ENCODE peak calls at places on chromosomes 16 and 17, in seven cellular contexts. B is GM13976, F is heart left ventricle, Q is stomach, C is left ventricle myocardium inferior, N is mesothelial cell of epicardium, R is AG04450. V is an unnamed sample.

GRCh38 chr16:89189358-89190025 is 10.8 kb downstream of the SLC22A31 start:
- DNase-seq in B (no peak), F (peak; percentile 20), Q (no peak), C (no peak), N (peak; percentile 36), R (no peak), V (no peak)

GRCh38 chr17:43418441-43419374 is 19.9 kb downstream of the ARL4D start:
- DNase-seq in B (no peak), F (peak; percentile 77), Q (no peak), C (peak; percentile 38), N (no peak), R (peak; percentile 59), V (no peak)

GRCh38 chr17:2400474-2400866 is 390 bp downstream of the MNT start:
- DNase-seq in B (peak; percentile 59), F (peak; percentile 67), Q (peak; percentile 54), C (peak; percentile 48), N (peak; percentile 73), R (no peak), V (peak; percentile 63)

GRCh38 chr16:73956592-73957495 is 339.8 kb upstream of the PSMD7 start:
- DNase-seq in B (peak; percentile 51), F (peak; percentile 48), Q (peak; percentile 54), C (peak; percentile 43), N (peak; percentile 71), R (peak; percentile 20), V (no peak)

GRCh38 chr17:22692801-22693171 is 1000.5 kb downstream of the KCNJ18 start:
- DNase-seq in B (no peak), F (no peak), Q (no peak), C (no peak), N (no peak), R (no peak), V (no peak)

GRCh38 chr17:4208228-4208627 is 55.6 kb downstream of the ANKFY1 start:
- DNase-seq in B (no peak), F (no peak), Q (no peak), C (no peak), N (no peak), R (no peak), V (no peak)

GRCh38 chr17:37506678-37507077 is 17.0 kb downstream of the DUSP14 start:
- DNase-seq in B (peak; percentile 36), F (no peak), Q (no peak), C (no peak), N (no peak), R (no peak), V (no peak)

GRCh38 chr16:10076037-10076436 is 106.2 kb downstream of the GRIN2A start:
- DNase-seq in B (no peak), F (no peak), Q (no peak), C (no peak), N (no peak), R (no peak), V (no peak)

GRCh38 chr17:16106161-16106891 is 106.7 kb downstream of the TTC19 start:
- DNase-seq in B (no peak), F (no peak), Q (no peak), C (no peak), N (no peak), R (peak; percentile 32), V (no peak)

GRCh38 chr17:30263552-30264333 is 28.0 kb downstream of the BLMH start:
- DNase-seq in B (no peak), F (no peak), Q (no peak), C (no peak), N (no peak), R (no peak), V (no peak)

GRCh38 chr16:65069090-65069489 is 52.8 kb downstream of the CDH11 start:
- DNase-seq in B (no peak), F (no peak), Q (no peak), C (no peak), N (no peak), R (peak; percentile 58), V (no peak)

GRCh38 chr16:67183-67791 is 5.1 kb downstream of the RHBDF1 start:
- DNase-seq in B (no peak), F (no peak), Q (no peak), C (peak; percentile 21), N (no peak), R (no peak), V (no peak)

GRCh38 chr17:11996722-11997146 is 541 bp downstream of the ZNF18 start:
- DNase-seq in B (peak; percentile 49), F (no peak), Q (peak; percentile 44), C (no peak), N (no peak), R (no peak), V (peak; percentile 15)

GRCh38 chr17:18323007-18323406 is 7.9 kb downstream of the SMCR8 start:
- DNase-seq in B (no peak), F (no peak), Q (no peak), C (no peak), N (no peak), R (no peak), V (no peak)
- TF ChIP-seq CTCF in B (no peak), F (no peak), Q (no peak), C (no peak), N (no peak), R (peak; percentile 14), V (no peak)

GRCh38 chr16:8907096-8907495 is 24.9 kb downstream of the LITAFD start:
- DNase-seq in B (no peak), F (no peak), Q (no peak), C (no peak), N (no peak), R (no peak), V (no peak)

GRCh38 chr16:8905795-8906591 is 23.8 kb downstream of the LITAFD start:
- DNase-seq in B (no peak), F (no peak), Q (no peak), C (no peak), N (no peak), R (no peak), V (no peak)

GRCh38 chr16:8903004-8903403 is 20.9 kb downstream of the LITAFD start:
- DNase-seq in B (no peak), F (no peak), Q (no peak), C (no peak), N (no peak), R (no peak), V (no peak)

GRCh38 chr16:8904018-8904430 is 21.9 kb downstream of the LITAFD start:
- DNase-seq in B (no peak), F (no peak), Q (no peak), C (no peak), N (no peak), R (no peak), V (no peak)

GRCh38 chr16:8905168-8905762 is 23.1 kb downstream of the LITAFD start:
- DNase-seq in B (no peak), F (no peak), Q (no peak), C (no peak), N (no peak), R (no peak), V (no peak)
- TF ChIP-seq CTCF in B (peak; percentile 46), F (peak; percentile 38), Q (no peak), C (no peak), N (no peak), R (peak; percentile 62), V (peak; percentile 18)

GRCh38 chr16:1923299-1924034 is 5.3 kb upstream of the HS3ST6 start:
- DNase-seq in B (no peak), F (no peak), Q (no peak), C (no peak), N (peak; percentile 80), R (no peak), V (no peak)
- TF ChIP-seq CTCF in B (peak; percentile 1), F (peak; percentile 12), Q (no peak), C (no peak), N (peak; percentile 66), R (peak; percentile 31), V (no peak)

DNA sequence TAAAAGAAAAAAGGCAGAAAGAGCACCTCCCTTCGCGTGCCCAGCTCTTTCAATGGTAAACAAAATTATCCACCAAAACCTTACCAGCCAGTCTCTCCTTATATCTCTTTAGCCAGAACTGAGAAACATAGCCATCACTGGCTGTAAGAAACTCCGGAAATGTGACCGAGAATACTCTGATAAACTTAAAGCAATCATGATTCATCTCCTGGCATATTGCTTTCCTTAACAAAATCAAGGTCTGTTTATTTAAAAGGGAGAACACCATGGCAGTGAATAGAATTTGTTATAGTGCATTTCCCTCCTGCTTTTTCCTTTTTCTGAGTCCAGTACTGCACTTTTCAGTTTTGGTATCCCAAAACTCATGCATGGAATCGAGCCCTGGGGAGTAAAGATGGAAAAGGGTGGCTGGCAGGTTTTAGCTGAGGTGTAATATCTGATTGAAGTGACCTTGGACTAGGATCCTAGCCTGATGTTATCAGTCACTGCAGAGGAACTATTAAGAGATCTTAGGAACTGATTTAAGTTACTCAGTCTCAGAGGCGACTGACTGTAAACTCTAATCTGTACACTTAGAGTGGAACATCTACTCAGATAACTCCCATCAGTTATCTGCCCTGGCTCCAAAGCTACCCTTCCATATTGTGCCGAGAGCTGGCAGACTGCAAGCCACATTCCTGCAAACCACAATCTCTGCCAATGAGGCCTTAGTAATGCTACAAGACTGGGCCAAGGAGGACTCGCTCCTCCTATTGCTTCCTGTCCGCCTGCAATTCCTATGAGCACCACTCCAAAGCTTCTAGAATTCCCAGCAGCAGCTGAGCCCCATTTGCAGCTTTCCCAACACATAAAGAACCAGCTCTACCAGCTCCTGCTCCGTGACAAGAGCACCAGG is 7.4 kb upstream of the COX10 start:
- DNase-seq in B (no peak), F (peak; percentile 29), Q (no peak), C (no peak), N (no peak), R (peak; percentile 63), V (no peak)
- TF ChIP-seq CTCF in B (no peak), F (no peak), Q (no peak), C (peak; percentile 13), N (no peak), R (peak; percentile 29), V (no peak)

DNA sequence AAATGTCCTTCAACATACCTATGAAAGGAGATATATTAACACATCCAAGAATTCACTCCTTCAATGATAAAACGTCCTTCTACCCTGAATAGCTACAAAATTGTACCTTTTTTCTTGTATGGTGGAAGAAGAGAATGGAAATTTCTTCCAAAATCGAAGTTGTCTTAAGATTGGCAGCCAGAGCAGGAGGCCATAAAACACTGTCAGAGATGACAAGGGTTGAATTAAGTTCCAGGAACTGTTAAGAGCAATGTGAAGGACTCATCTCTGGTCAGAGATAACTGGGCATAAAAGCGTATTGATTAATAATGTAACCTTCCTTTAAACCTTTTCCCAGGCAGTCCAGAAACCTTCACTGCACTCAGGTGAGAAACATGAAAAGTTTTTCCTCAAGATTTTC is 12.9 kb upstream of the TOM1L1 start:
- DNase-seq in B (no peak), F (no peak), Q (no peak), C (no peak), N (no peak), R (no peak), V (no peak)
- TF ChIP-seq CTCF in B (no peak), F (no peak), Q (no peak), C (no peak), N (no peak), R (no peak), V (no peak)

DNA sequence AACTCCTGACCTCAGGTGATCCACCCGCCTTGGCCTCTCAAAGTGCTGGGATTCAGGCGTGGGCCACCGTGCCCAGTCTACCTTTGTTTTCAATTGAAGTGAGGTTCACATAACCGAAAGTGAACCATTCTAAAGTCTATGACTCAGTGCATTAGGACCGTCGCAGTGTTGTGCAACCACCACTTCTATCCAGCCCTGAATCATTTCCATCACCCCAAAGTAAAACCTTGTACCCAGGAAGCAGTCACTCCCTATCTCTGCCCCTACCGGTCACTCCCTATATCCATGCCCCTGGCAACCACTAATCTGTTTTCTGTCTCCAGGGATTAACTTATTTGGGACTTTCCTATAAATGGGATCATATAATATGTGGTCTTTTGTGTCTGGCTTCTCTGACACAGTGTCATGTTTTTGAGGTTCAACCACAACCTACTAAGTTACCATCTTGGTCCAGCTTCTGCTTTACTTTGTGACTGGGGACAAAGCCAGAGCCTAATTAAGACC is 28.3 kb upstream of the CDC42EP4 start:
- DNase-seq in B (no peak), F (no peak), Q (peak; percentile 54), C (no peak), N (no peak), R (peak; percentile 59), V (no peak)
- TF ChIP-seq CTCF in B (no peak), F (no peak), Q (no peak), C (no peak), N (no peak), R (peak; percentile 59), V (no peak)